ENCODE peak calls at places on chromosomes 3 and 15, in four cellular contexts. G is GM12878, V is K562, H is SK-N-SH. J is an unnamed sample.

GRCh38 chr3:4741404-4742307 is 237.6 kb upstream of the BHLHE40 start:
- DNase-seq in G (no peak), V (peak), H (no peak), J (peak)

GRCh38 chr15:62925875-62926274 is 116.7 kb upstream of the TPM1 start:
- DNase-seq in G (no peak), V (no peak), H (no peak), J (no peak)

GRCh38 chr3:31696815-31697548 is 164.3 kb downstream of the STT3B start:
- DNase-seq in G (no peak), V (no peak), H (no peak), J (no peak)

GRCh38 chr15:37921527-37922385 is 12.7 kb upstream of the TMCO5A start:
- DNase-seq in G (no peak), V (no peak), H (no peak), J (no peak)

GRCh38 chr3:88618121-88618645 is 468.4 kb downstream of the C3orf38 start:
- DNase-seq in G (no peak), V (no peak), H (no peak), J (no peak)

GRCh38 chr3:86954751-86955150 is 36.2 kb downstream of the VGLL3 start:
- DNase-seq in G (no peak), V (no peak), H (no peak), J (no peak)

GRCh38 chr3:126137490-126138130 is 42.8 kb downstream of the ALDH1L1 start:
- DNase-seq in G (no peak), V (no peak), H (no peak), J (no peak)

GRCh38 chr3:53342353-53342752 is 5.0 kb downstream of the DCP1A start:
- DNase-seq in G (no peak), V (no peak), H (no peak), J (no peak)

GRCh38 chr15:101121511-101122090 is 130.2 kb downstream of the CHSY1 start:
- DNase-seq in G (no peak), V (peak), H (peak), J (no peak)

GRCh38 chr3:137047240-137047639 is 89.5 kb downstream of the IL20RB start:
- DNase-seq in G (no peak), V (no peak), H (no peak), J (no peak)

GRCh38 chr15:51076142-51076897 is 18.4 kb downstream of the TNFAIP8L3 start:
- DNase-seq in G (no peak), V (peak), H (no peak), J (no peak)

GRCh38 chr15:48472756-48473155 is 141.5 kb downstream of the DUT start:
- DNase-seq in G (no peak), V (no peak), H (no peak), J (no peak)

GRCh38 chr15:44763187-44763586 is 26.9 kb downstream of the TRIM69 start:
- DNase-seq in G (no peak), V (no peak), H (no peak), J (no peak)

GRCh38 chr3:11254876-11255275 is 17.3 kb upstream of the ATG7 start:
- DNase-seq in G (no peak), V (no peak), H (no peak), J (no peak)

GRCh38 chr3:139517321-139517720 is 22.2 kb downstream of the RBP1 start:
- DNase-seq in G (no peak), V (no peak), H (no peak), J (no peak)

GRCh38 chr15:88396382-88396781 is 70.8 kb downstream of the MRPL46 start:
- DNase-seq in G (no peak), V (no peak), H (no peak), J (no peak)

GRCh38 chr15:91912336-91912735 is 58.8 kb downstream of the SLCO3A1 start:
- DNase-seq in G (no peak), V (no peak), H (no peak), J (no peak)

GRCh38 chr3:128503164-128503651 is 10.2 kb upstream of the GATA2 start:
- DNase-seq in G (no peak), V (no peak), H (no peak), J (no peak)
- TF ChIP-seq NFIC in G (no peak), V (no peak), H (no peak), J (no peak)

DNA sequence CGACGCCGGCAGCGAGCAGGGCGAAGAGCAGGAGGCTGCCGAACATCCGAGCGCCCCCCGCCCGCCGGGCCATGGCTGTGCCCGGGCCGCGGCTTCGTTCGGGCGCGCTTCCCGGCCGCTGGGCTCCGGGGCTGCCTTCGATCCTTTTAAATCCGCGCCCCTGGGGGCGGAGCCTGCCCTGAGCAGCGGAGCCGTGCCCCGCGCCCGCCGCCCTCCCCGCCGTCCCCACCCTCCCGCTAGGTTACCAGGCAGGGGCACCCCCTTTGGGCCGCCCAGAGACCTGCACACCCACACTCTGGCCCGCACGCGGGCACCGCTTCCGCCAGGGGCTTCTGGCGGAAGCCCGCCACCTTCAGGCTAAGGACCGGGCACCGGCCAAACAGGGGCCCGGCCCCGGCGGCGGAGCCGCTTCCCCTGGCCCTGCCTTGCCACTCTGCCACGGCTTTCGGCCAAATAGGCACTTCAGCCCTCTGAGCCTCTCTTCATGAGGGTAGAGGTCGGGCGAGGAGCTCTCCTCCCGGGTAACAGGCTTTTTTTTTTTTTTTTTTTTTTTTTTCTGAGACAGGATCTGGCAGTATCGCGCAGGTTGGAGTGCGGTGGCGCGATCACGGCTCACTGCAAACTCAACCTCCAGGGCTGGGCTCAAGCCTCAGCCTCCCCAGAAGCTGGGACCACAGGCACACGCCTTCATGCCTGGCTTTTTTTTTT is at the start of gene NMB:
- DNase-seq in G (peak), V (no peak), H (peak), J (peak)
- TF ChIP-seq NFIC in G (no peak), V (no peak), H (no peak), J (peak)

GRCh38 chr15:65305776-65306175 is 1.3 kb downstream of the RNU5B-1 start:
- DNase-seq in G (no peak), V (no peak), H (no peak), J (no peak)

GRCh38 chr15:65302061-65302460 is 2.4 kb upstream of the RNU5B-1 start:
- DNase-seq in G (no peak), V (no peak), H (no peak), J (no peak)

GRCh38 chr15:65305144-65305758 is 774 bp downstream of the RNU5B-1 start:
- DNase-seq in G (no peak), V (peak), H (peak), J (no peak)

GRCh38 chr15:65304393-65305143 is at the start of gene RNU5B-1:
- DNase-seq in G (peak), V (peak), H (peak), J (peak)

GRCh38 chr15:65303687-65304392 is 637 bp upstream of the RNU5B-1 start:
- DNase-seq in G (no peak), V (no peak), H (peak), J (peak)
- TF ChIP-seq NFIC in G (no peak), V (no peak), H (no peak), J (no peak)

GRCh38 chr3:161266731-161267150 is 45.6 kb downstream of the NMD3 start:
- DNase-seq in G (no peak), V (no peak), H (no peak), J (peak)
- TF ChIP-seq NFIC in G (no peak), V (no peak), H (no peak), J (no peak)

DNA sequence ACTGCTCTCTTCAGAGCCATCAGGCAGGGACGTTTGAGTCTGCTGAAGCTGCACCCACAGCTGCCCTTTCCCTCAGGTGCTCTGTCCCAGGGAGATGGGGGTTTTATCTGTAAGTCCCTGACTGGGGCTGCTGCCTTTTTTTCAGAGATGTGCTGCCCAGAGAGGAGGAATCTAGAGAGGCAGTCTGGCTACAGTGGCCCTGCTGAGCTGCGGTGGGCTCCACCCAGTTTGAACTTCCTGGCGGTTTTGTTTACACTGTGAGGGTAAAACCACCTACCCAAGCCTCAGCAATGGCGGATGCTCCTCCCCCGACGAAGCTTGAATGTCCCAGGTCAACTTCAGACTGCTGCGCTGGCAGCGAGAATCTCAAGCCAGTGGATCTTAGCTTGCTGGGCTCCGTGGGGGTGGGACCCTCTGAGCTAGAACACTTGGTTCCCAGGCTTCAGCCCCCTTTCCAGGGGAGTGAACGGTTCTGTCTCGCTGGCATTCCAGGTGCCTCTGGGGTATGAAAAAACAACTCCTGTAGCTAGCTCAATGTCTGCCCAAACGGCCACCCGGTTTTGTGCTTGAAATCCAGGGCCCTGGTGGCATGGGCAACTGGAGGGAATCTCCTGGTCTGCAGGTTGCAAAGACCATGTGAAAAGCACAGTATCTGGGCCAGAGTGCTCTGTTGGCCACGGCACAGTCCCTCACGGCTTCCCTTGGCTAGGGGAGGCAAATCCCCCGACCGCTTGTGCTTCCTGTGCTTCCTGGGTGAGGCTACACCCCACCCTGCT is 21.1 kb upstream of the ST6GAL1 start:
- DNase-seq in G (no peak), V (peak), H (no peak), J (peak)
- TF ChIP-seq NFIC in G (no peak), V (peak), H (no peak), J (no peak)

GRCh38 chr15:27665002-27665401 is 434.1 kb downstream of the OCA2 start:
- DNase-seq in G (no peak), V (no peak), H (no peak), J (no peak)
- TF ChIP-seq NFIC in G (no peak), V (no peak), H (no peak), J (no peak)

GRCh38 chr3:101879623-101880284 is 30.4 kb downstream of the NFKBIZ start:
- DNase-seq in G (no peak), V (no peak), H (no peak), J (no peak)

GRCh38 chr3:101873619-101874018 is 24.3 kb downstream of the NFKBIZ start:
- DNase-seq in G (no peak), V (no peak), H (no peak), J (no peak)

GRCh38 chr3:101878589-101878988 is 29.3 kb downstream of the NFKBIZ start:
- DNase-seq in G (no peak), V (no peak), H (no peak), J (no peak)

GRCh38 chr3:101876142-101876541 is 26.8 kb downstream of the NFKBIZ start:
- DNase-seq in G (no peak), V (no peak), H (no peak), J (no peak)

GRCh38 chr3:101879102-101879501 is 29.8 kb downstream of the NFKBIZ start:
- DNase-seq in G (no peak), V (no peak), H (no peak), J (no peak)
- TF ChIP-seq NFIC in G (no peak), V (no peak), H (no peak), J (no peak)

GRCh38 chr15:68751622-68752021 is 69.1 kb downstream of the ANP32A start:
- DNase-seq in G (no peak), V (no peak), H (no peak), J (no peak)

DNA sequence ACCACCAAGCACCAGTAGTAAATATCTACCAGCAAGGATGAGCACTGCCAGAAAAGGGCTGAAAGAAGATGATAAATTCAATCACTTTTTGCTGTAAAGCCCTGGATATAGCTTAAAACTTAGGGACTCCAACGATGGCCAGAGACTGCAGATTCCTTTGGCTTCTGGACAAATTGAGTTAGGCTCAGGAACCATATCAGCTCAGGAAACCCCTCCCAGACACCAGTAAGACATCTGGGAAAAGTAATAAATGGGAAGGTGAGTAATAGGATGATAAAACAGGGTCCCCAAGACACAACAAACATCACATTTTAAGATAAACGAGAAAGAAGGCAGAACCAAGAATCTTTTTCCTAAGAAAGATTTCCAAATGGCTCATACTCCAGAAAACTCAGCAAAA is 65.0 kb downstream of the ANP32A start:
- DNase-seq in G (no peak), V (no peak), H (no peak), J (no peak)
- TF ChIP-seq NFIC in G (no peak), V (no peak), H (no peak), J (no peak)